ENCODE peak calls at places on chromosomes 7 and 10, in nine cellular contexts. F, T, Z, I, X, D, E, Y and O are unnamed samples.

GRCh38 chr10:65234261-65234660 is 1691.6 kb upstream of the LRRTM3 start:
- DNase-seq in F (no peak), T (no peak), Z (no peak), I (no peak), X (no peak), D (no peak), E (no peak), Y (no peak), O (no peak)

GRCh38 chr10:22712959-22713852 is 1.2 kb downstream of the PIP4K2A start:
- DNase-seq in F (peak; percentile 69), T (peak; percentile 30), Z (peak; percentile 71), I (no peak), X (peak; percentile 33), D (peak; percentile 74), E (peak; percentile 66), Y (peak; percentile 34), O (peak; percentile 56)

GRCh38 chr10:102753724-102754123 is 10.0 kb downstream of the WBP1L start:
- DNase-seq in F (no peak), T (no peak), Z (no peak), I (no peak), X (no peak), D (no peak), E (no peak), Y (no peak), O (no peak)

GRCh38 chr7:45720989-45721388 is 146.8 kb downstream of the ADCY1 start:
- DNase-seq in F (no peak), T (no peak), Z (no peak), I (no peak), X (no peak), D (no peak), E (no peak), Y (no peak), O (no peak)

GRCh38 chr10:68636335-68636734 is 76.2 kb downstream of the TET1 start:
- DNase-seq in F (no peak), T (no peak), Z (no peak), I (no peak), X (no peak), D (no peak), E (no peak), Y (no peak), O (no peak)

GRCh38 chr7:95096123-95096395 is 188.7 kb downstream of the PPP1R9A start:
- DNase-seq in F (no peak), T (no peak), Z (no peak), I (no peak), X (no peak), D (no peak), E (no peak), Y (no peak), O (no peak)

GRCh38 chr7:77258014-77258413 is 58.4 kb upstream of the FGL2 start:
- DNase-seq in F (no peak), T (no peak), Z (peak; percentile 69), I (no peak), X (peak; percentile 78), D (no peak), E (no peak), Y (no peak), O (no peak)

GRCh38 chr7:159148430-159149395 is 4.0 kb upstream of the VIPR2 start:
- DNase-seq in F (no peak), T (no peak), Z (no peak), I (no peak), X (no peak), D (no peak), E (no peak), Y (no peak), O (no peak)

GRCh38 chr7:153590136-153590535 is 462.1 kb upstream of the DPP6 start:
- DNase-seq in F (no peak), T (no peak), Z (no peak), I (no peak), X (no peak), D (no peak), E (no peak), Y (no peak), O (no peak)

GRCh38 chr7:42192072-42192471 is 44.9 kb downstream of the GLI3 start:
- DNase-seq in F (no peak), T (no peak), Z (no peak), I (no peak), X (no peak), D (no peak), E (no peak), Y (no peak), O (no peak)

GRCh38 chr7:155458317-155459132 is 596 bp downstream of the EN2 start:
- DNase-seq in F (no peak), T (no peak), Z (peak; percentile 77), I (no peak), X (no peak), D (no peak), E (no peak), Y (no peak), O (no peak)

GRCh38 chr10:71996598-71997371 is 32.6 kb downstream of the CHST3 start:
- DNase-seq in F (no peak), T (no peak), Z (no peak), I (peak; percentile 75), X (no peak), D (no peak), E (no peak), Y (no peak), O (no peak)

DNA sequence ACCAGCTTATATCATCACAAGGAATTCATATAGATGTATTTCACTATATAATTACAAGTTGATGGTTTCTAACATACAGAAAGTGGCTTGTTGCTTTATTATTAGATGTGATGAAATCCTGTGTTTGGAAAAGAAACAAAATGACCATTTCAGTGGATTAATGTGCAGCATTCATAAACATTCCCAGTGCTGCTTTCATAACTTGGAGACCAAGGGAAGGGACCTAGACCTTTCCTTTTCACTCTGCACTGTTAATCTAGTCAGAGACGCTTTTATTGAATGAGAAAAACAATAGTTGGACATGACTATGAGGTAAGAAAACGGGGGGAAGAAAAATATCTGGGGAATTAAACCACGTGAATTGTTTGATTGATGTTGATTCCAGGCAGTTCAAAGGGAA is 160.0 kb downstream of the HDAC9 start:
- DNase-seq in F (no peak), T (no peak), Z (no peak), I (no peak), X (peak; percentile 6), D (no peak), E (no peak), Y (no peak), O (no peak)
- H3K27ac ChIP-seq in F (no peak overlapping the region), T (no peak overlapping the region), Z (no peak overlapping the region), I (no peak overlapping the region), X (no peak overlapping the region), D (no peak overlapping the region), E (peak overlapping the region; percentile 67), Y (no peak overlapping the region), O (no peak overlapping the region)

DNA sequence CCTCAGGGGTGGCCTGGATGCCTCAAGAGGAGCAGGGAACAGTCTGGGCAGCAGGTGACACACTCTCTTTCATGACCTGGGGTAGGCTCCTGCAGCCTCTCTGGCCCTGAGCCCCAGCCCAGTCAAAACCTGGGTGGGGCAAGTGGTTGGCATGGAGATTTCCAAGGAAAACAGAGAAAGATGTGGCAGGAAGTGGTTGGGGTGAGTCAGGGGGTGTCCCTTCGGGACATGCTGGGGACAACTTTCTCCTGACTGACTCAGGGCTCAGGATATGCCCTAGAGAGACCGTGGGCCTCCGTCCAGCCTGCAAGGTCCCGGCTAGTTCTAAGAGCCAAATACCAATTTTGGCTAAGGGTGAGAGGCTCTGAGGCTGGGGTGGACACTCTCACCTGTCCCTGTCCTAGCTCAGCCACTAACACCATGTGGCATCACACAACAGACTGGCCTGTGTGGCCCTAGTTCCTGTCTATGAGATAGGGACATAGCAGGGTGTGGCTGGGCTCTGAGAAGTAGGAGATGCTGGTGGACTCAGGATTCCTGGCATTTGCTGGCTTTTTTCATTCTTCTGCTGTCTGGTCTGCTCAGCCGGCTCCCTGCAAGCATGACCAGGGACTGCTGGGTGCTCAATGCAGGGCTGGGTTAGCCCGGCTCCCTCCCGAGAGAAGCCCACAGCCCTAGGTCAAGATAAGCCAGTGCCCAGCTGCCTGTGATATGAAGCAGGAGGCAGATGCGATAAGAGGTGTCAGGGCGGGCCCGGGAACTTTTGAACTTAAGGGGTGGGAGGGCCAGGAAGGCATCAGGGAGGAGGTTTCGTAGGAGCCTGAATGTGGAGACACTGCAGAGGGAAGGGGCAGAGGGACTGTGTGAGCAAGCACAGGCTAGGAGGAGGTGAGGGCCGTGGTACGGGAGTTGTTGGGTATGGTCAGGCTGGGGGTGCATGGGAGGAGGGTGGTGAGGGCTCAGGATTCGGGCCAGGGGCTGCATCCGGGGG is 3.3 kb downstream of the AQP1 start:
- DNase-seq in F (peak; percentile 63), T (peak; percentile 51), Z (peak; percentile 87), I (no peak), X (peak; percentile 33), D (no peak), E (peak; percentile 87), Y (no peak), O (no peak)
- H3K4me3 ChIP-seq in F (peak overlapping the region; percentile 45), T (peak overlapping the region; percentile 70), Z (no peak overlapping the region), I (no peak overlapping the region), X (no peak overlapping the region), D (peak overlapping the region; percentile 66), E (peak overlapping the region; percentile 88), Y (peak overlapping the region; percentile 61), O (peak overlapping the region; percentile 7)

GRCh38 chr7:35035511-35035921 is 1.8 kb downstream of the DPY19L1 start:
- DNase-seq in F (no peak), T (no peak), Z (no peak), I (no peak), X (peak; percentile 56), D (no peak), E (no peak), Y (peak; percentile 56), O (peak; percentile 18)

GRCh38 chr7:35037211-35037525 is at the start of gene DPY19L1:
- DNase-seq in F (no peak), T (no peak), Z (no peak), I (no peak), X (no peak), D (no peak), E (no peak), Y (no peak), O (no peak)

GRCh38 chr7:35038340-35038738 is 1.1 kb upstream of the DPY19L1 start:
- DNase-seq in F (no peak), T (no peak), Z (no peak), I (no peak), X (no peak), D (no peak), E (no peak), Y (no peak), O (no peak)

GRCh38 chr7:35037526-35038339 is 448 bp upstream of the DPY19L1 start:
- DNase-seq in F (peak; percentile 97), T (peak; percentile 96), Z (peak; percentile 100), I (peak; percentile 91), X (peak; percentile 94), D (peak; percentile 98), E (peak; percentile 96), Y (peak; percentile 98), O (peak; percentile 95)

GRCh38 chr7:35036361-35037171 is 719 bp downstream of the DPY19L1 start:
- DNase-seq in F (peak; percentile 85), T (peak; percentile 68), Z (peak; percentile 80), I (no peak), X (peak; percentile 53), D (peak; percentile 84), E (peak; percentile 70), Y (peak; percentile 54), O (peak; percentile 60)
- H3K27ac ChIP-seq in F (peak overlapping the region; percentile 90), T (peak overlapping the region; percentile 88), Z (peak overlapping the region; percentile 78), I (peak overlapping the region; percentile 84), X (peak overlapping the region; percentile 78), D (peak overlapping the region; percentile 76), E (peak overlapping the region; percentile 46), Y (peak overlapping the region; percentile 83), O (peak overlapping the region; percentile 58)

DNA sequence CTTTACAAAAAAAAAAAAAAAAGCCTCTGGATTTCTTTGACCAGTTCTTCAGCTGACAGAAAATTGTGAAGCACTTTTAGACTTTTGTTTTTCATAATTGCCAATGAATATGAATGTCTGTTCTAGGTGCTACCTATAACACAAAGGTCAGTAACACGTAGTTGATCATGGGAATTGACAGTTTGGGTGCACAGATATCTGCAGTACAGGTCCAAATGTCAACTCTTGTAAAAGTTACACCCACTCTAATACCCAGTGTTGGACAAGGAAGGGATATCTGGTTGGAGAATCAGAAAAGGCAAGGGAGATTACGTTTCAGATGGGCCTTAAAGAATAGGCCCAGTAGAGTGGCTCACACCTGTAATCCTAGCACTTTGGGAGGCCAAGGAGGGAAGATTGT is 1.8 kb downstream of the REEP3 start:
- DNase-seq in F (no peak), T (no peak), Z (no peak), I (no peak), X (no peak), D (no peak), E (no peak), Y (no peak), O (no peak)
- H3K4me3 ChIP-seq in F (no peak overlapping the region), T (peak overlapping the region; percentile 83), Z (peak overlapping the region; percentile 75), I (peak overlapping the region; percentile 70), X (no peak overlapping the region), D (peak overlapping the region; percentile 84), E (peak overlapping the region; percentile 97), Y (no peak overlapping the region), O (no peak overlapping the region)